ENCODE peak calls at places on chromosomes 1 and 21, in four cellular contexts. I is AG10803, W is psoas muscle, H is lower lobe of right lung. A is an unnamed sample.
A peak's percentile ranks its signal among the peaks of the same experiment; 100 is the strongest.

GRCh38 chr1:22915816-22916468 is 56.7 kb downstream of the LACTBL1 start:
- DNase-seq in I (no peak), W (peak; percentile 13), H (no peak), A (no peak)

GRCh38 chr21:37233551-37234146 is 33.5 kb downstream of the VPS26C start:
- DNase-seq in I (no peak), W (no peak), H (no peak), A (no peak)

GRCh38 chr1:42767510-42767924 is 468 bp downstream of the C1orf50 start:
- DNase-seq in I (no peak), W (no peak), H (no peak), A (no peak)

GRCh38 chr1:184428604-184429003 is 41.8 kb downstream of the C1orf21 start:
- DNase-seq in I (no peak), W (no peak), H (no peak), A (no peak)

GRCh38 chr1:12161662-12162458 is 4.9 kb upstream of the TNFRSF1B start:
- DNase-seq in I (peak; percentile 83), W (peak; percentile 91), H (peak; percentile 91), A (peak; percentile 94)

GRCh38 chr1:78678324-78678723 is 28.7 kb downstream of the IFI44 start:
- DNase-seq in I (no peak), W (no peak), H (no peak), A (no peak)

GRCh38 chr1:91754348-91754747 is 131.6 kb downstream of the TGFBR3 start:
- DNase-seq in I (no peak), W (no peak), H (no peak), A (peak; percentile 57)

GRCh38 chr21:36156815-36157670 is at the start of gene DOP1B:
- DNase-seq in I (no peak), W (no peak), H (no peak), A (no peak)

GRCh38 chr1:15949453-15950245 is 26.3 kb downstream of the ZBTB17 start:
- DNase-seq in I (peak; percentile 99), W (peak; percentile 94), H (peak; percentile 91), A (peak; percentile 98)

GRCh38 chr1:179168526-179168925 is 61.0 kb downstream of the ABL2 start:
- DNase-seq in I (no peak), W (no peak), H (no peak), A (no peak)

GRCh38 chr1:228434674-228435073 is 18.0 kb upstream of the TRIM17 start:
- DNase-seq in I (peak; percentile 14), W (no peak), H (no peak), A (peak; percentile 17)

GRCh38 chr1:153058826-153059784 is 1.8 kb upstream of the SPRR2A start:
- DNase-seq in I (no peak), W (no peak), H (no peak), A (no peak)

GRCh38 chr1:111563619-111564018 is 56.0 kb upstream of the RAP1A start:
- DNase-seq in I (peak; percentile 57), W (no peak), H (no peak), A (peak; percentile 77)

GRCh38 chr1:154772056-154772455 is 98.0 kb downstream of the KCNN3 start:
- DNase-seq in I (no peak), W (no peak), H (no peak), A (no peak)

GRCh38 chr21:45306832-45307571 is 19.3 kb upstream of the POFUT2 start:
- DNase-seq in I (peak; percentile 44), W (peak; percentile 82), H (peak; percentile 72), A (peak; percentile 96)

GRCh38 chr21:44332383-44332782 is 6.8 kb downstream of the CFAP410 start:
- DNase-seq in I (no peak), W (no peak), H (no peak), A (no peak)

GRCh38 chr21:30831194-30831765 is 1.7 kb upstream of the KRTAP7-1 start:
- DNase-seq in I (no peak), W (no peak), H (no peak), A (no peak)

GRCh38 chr1:14968251-14968812 is 185.2 kb upstream of the TMEM51 start:
- DNase-seq in I (peak; percentile 96), W (peak; percentile 67), H (no peak), A (peak; percentile 86)

GRCh38 chr1:1208713-1209433 is 2.5 kb upstream of the TNFRSF18 start:
- DNase-seq in I (no peak), W (peak; percentile 50), H (peak; percentile 42), A (peak; percentile 10)

GRCh38 chr1:204670152-204670927 is 15.2 kb downstream of the LRRN2 start:
- DNase-seq in I (peak; percentile 64), W (no peak), H (no peak), A (peak; percentile 65)

GRCh38 chr21:24895885-24896734 is 711.2 kb downstream of the MRPL39 start:
- DNase-seq in I (peak; percentile 26), W (no peak), H (no peak), A (no peak)

GRCh38 chr1:155537193-155537592 is 25.4 kb downstream of the ASH1L start:
- DNase-seq in I (no peak), W (no peak), H (no peak), A (no peak)

GRCh38 chr1:74712863-74713262 is 20.0 kb downstream of the CRYZ start:
- DNase-seq in I (peak; percentile 20), W (no peak), H (no peak), A (peak; percentile 77)

GRCh38 chr1:39301606-39302005 is 97.1 kb downstream of the MACF1 start:
- DNase-seq in I (no peak), W (no peak), H (no peak), A (peak; percentile 37)

GRCh38 chr1:193031431-193031830 is 27.7 kb downstream of the UCHL5 start:
- DNase-seq in I (peak; percentile 21), W (no peak), H (no peak), A (peak; percentile 18)

GRCh38 chr1:16068356-16069270 is 4.8 kb downstream of the FAM131C start:
- DNase-seq in I (peak; percentile 34), W (peak; percentile 72), H (no peak), A (no peak)

GRCh38 chr1:6288674-6289073 is 27.8 kb upstream of the GPR153 start:
- DNase-seq in I (no peak), W (no peak), H (no peak), A (no peak)
- TF ChIP-seq CTCF in I (no peak), W (no peak), H (no peak), A (no peak)

GRCh38 chr1:212167098-212167497 is 118.1 kb upstream of the PPP2R5A start:
- DNase-seq in I (peak; percentile 92), W (peak; percentile 75), H (no peak), A (peak; percentile 93)
- H3K4me3 ChIP-seq in I (no peak overlapping the region), W (no peak overlapping the region), H (no peak overlapping the region), A (no peak overlapping the region)

GRCh38 chr1:53176452-53177344 is 19.9 kb upstream of the CPT2 start:
- DNase-seq in I (peak; percentile 46), W (no peak), H (peak; percentile 57), A (peak; percentile 57)
- TF ChIP-seq CTCF in I (peak; percentile 46), W (no peak), H (peak; percentile 20), A (peak; percentile 39)

DNA sequence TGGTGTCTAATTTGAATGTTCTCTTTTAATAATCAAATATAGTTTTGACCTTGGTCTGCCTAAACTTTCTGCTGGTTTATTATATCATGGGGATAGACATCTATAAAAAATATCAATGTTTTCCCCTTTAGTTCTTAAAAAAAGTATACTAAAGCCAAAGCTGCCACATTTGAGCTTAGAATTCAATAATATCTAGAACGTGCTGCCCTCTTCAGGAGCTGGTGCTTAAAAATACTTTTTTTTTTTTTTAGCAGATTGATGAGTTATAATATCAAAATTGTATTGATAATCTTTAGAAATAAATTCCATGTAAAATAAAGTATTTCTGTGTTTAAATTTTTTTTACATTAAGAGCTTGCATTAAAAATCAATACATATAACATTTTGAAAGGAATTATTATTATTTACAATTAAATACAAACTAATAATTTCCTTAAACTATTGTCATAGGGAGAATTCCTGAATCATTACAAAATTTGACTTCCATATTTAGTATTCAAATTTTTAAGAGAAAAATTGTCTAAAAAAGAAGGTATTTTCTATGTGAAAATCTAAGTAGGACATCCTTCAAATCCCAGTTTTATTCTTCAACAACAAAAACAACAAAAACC is 40.1 kb upstream of the ADGRL2 start:
- DNase-seq in I (peak; percentile 42), W (no peak), H (no peak), A (peak; percentile 36)
- H3K4me3 ChIP-seq in I (no peak overlapping the region), W (no peak overlapping the region), H (no peak overlapping the region), A (no peak overlapping the region)

GRCh38 chr1:109739738-109740614 is 862 bp downstream of the GSTM3 start:
- DNase-seq in I (peak; percentile 48), W (peak; percentile 83), H (peak; percentile 83), A (peak; percentile 68)

DNA sequence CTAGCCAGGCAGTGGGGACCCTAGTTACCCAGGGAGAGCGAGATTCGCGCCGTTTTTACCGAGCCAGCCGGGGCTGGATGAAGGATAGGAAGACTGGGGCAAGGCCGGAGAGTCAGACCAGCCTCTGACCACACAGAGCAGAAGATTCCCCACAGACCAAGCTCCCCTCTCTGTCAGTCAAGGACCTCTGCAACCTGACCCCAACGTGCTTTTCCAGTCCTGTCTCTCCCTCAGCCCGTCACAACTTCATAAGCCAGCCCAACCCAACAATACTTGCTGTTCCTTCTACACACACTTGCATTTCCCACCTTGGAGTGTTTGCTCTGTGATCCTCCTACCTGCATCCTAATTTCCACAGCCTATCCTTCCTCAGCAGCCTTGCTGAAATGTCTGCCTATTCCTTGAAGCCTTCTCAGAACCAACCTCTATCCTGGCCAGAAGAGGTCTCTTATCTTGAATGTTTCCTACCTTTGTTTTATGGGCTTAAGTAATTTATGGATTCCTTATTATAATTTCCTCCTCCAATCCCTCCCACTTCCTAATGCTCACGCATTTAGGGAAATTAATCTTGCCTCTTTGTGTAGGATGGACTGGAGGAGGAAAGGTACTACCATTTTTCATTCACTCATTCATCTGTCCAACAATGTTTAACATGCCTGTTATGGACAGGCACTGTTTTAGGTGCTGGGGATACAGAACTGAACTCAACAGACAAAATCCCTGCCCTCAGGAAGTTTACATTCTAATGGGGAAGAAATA is at the start of gene GSTM3:
- DNase-seq in I (no peak), W (no peak), H (no peak), A (no peak)
- TF ChIP-seq CTCF in I (no peak), W (no peak), H (no peak), A (no peak)

GRCh38 chr1:164907666-164908065 is 348.7 kb downstream of the PBX1 start:
- DNase-seq in I (no peak), W (no peak), H (no peak), A (no peak)

GRCh38 chr1:164914208-164914607 is 355.2 kb downstream of the PBX1 start:
- DNase-seq in I (peak; percentile 58), W (no peak), H (no peak), A (peak; percentile 77)

GRCh38 chr1:164912290-164912689 is 353.3 kb downstream of the PBX1 start:
- DNase-seq in I (no peak), W (peak; percentile 52), H (no peak), A (no peak)
- H3K4me3 ChIP-seq in I (no peak overlapping the region), W (peak overlapping the region; percentile 15), H (no peak overlapping the region), A (no peak overlapping the region)

GRCh38 chr1:203284411-203285208 is 20.7 kb upstream of the BTG2 start:
- DNase-seq in I (no peak), W (no peak), H (no peak), A (no peak)

GRCh38 chr1:203288351-203288894 is 16.9 kb upstream of the BTG2 start:
- DNase-seq in I (no peak), W (no peak), H (no peak), A (no peak)

GRCh38 chr1:203287109-203287893 is 18.0 kb upstream of the BTG2 start:
- DNase-seq in I (no peak), W (peak; percentile 78), H (peak; percentile 79), A (peak; percentile 29)

GRCh38 chr1:203287896-203288295 is 17.4 kb upstream of the BTG2 start:
- DNase-seq in I (no peak), W (no peak), H (no peak), A (no peak)

GRCh38 chr1:203286161-203286984 is 18.9 kb upstream of the BTG2 start:
- DNase-seq in I (no peak), W (no peak), H (no peak), A (no peak)
- TF ChIP-seq CTCF in I (no peak), W (no peak), H (no peak), A (no peak)